ENCODE peak calls at places on chromosomes 6 and 20, in four cellular contexts. B, A, N and V are unnamed samples. For H3K4me1, the result is how much of the 10 kb centered on the place peaks cover.

GRCh38 chr6:70684794-70685493 is 17.3 kb downstream of the SMAP1 start:
- DNase-seq in B (no peak), A (no peak), N (no peak), V (peak)

GRCh38 chr6:149246691-149247384 is 70.7 kb upstream of the TAB2 start:
- DNase-seq in B (peak), A (no peak), N (no peak), V (no peak)

GRCh38 chr20:840858-841567 is 7.5 kb downstream of the FAM110A start:
- DNase-seq in B (no peak), A (peak), N (peak), V (peak)

GRCh38 chr6:91276315-91276714 is 689.4 kb upstream of the MAP3K7 start:
- DNase-seq in B (peak), A (no peak), N (no peak), V (no peak)

GRCh38 chr20:50731930-50732690 is 730 bp downstream of the PARD6B start:
- DNase-seq in B (peak), A (no peak), N (no peak), V (no peak)

GRCh38 chr6:159212026-159212425 is 42.8 kb downstream of the FNDC1 start:
- DNase-seq in B (no peak), A (no peak), N (no peak), V (no peak)

GRCh38 chr6:88449770-88450169 is 283.6 kb upstream of the CNR1 start:
- DNase-seq in B (no peak), A (no peak), N (no peak), V (no peak)

GRCh38 chr6:131205891-131206290 is 70.6 kb downstream of the AKAP7 start:
- DNase-seq in B (no peak), A (no peak), N (no peak), V (no peak)

GRCh38 chr20:41158082-41158625 is 20.8 kb downstream of the PLCG1 start:
- DNase-seq in B (no peak), A (no peak), N (no peak), V (no peak)
- H3K4me1 ChIP-seq in B (under half), A (half or more), N (under half), V (under half)

GRCh38 chr6:166997348-166997747 is 1.8 kb upstream of the CEP43 start:
- DNase-seq in B (no peak), A (no peak), N (no peak), V (no peak)
- H3K4me3 ChIP-seq in B (peak), A (no peak), N (no peak), V (no peak)

GRCh38 chr20:19448632-19449031 is 236.2 kb downstream of the SLC24A3 start:
- DNase-seq in B (no peak), A (no peak), N (no peak), V (no peak)
- H3K4me1 ChIP-seq in B (under half), A (under half), N (under half), V (under half)

DNA sequence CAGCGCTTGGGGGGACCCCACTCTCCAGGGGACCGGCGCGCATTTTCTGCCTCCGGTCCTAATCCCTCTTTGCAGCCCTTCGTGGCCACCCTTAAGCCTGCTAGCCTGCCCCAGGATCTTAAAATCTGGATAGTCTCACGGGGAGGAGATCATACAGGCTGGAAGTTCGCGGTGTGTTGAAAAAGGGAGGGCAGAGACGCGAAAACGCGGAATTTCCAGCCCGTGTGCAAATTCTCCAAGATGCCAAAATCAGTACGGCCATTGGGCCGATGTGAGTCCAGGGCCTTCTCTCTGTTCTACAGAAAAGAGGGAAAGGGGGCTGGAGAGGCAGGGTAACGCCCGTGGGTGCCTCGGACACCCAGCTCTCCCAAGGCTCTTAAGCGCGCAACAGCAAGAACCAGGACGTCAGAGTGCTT is 9.4 kb downstream of the NR2E1 start:
- DNase-seq in B (no peak), A (no peak), N (no peak), V (no peak)
- H3K4me3 ChIP-seq in B (no peak), A (peak), N (peak), V (no peak)

DNA sequence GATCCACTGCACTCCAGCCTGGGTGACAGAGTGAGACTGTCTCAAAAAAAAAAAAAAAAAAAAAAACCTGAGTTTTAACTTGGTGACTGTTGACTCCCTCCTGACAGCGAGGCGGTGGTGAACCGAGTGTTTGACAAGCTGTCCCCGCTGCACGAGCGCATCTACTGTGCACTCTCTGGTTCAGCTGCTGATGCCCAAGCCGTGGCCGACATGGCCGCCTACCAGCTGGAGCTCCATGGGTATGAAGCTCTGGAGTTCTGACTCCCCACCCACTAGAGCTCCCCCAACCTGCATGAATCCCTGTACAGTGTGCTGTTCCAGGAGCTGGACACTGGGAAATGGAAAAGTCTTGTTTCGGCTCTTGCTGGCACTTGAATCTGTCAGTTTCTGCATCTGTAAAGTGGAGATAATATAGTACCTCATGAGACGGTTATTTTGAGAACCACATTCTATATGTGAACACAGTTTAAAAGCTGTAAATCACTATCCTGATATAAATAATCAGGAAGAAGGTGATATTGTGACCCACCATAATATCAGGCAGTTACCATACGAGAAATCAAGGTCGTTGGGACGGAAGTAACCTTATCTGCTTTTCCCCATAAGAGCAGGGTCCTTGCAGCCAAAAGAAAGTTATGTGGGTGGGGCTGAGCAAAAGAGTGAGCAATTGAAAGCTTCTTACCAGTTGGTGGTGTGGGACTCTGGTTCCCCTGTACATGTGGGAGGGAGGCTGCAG is 3.3 kb downstream of the PSMB9 start:
- DNase-seq in B (no peak), A (no peak), N (no peak), V (no peak)
- H3K4me1 ChIP-seq in B (under half), A (under half), N (under half), V (under half)

DNA sequence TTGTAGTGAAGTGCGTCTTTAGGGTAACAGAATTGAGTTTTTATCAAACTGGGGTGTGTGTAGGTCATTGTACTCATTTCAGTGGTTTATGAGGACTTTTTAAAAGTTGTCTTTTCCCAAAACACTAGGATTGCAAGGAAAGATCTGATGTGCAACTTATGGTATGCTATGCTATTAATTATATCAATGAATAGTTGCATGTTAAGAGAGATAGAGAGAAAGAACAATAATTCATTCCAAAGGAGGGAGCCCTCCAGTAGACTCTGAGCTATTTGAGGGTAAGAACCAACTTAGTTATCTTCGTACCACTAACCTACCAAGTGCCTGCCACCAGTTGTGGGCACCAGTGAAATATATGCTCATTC is 117.1 kb downstream of the RNF144B start:
- DNase-seq in B (no peak), A (no peak), N (no peak), V (no peak)
- H3K4me3 ChIP-seq in B (no peak), A (no peak), N (no peak), V (no peak)

DNA sequence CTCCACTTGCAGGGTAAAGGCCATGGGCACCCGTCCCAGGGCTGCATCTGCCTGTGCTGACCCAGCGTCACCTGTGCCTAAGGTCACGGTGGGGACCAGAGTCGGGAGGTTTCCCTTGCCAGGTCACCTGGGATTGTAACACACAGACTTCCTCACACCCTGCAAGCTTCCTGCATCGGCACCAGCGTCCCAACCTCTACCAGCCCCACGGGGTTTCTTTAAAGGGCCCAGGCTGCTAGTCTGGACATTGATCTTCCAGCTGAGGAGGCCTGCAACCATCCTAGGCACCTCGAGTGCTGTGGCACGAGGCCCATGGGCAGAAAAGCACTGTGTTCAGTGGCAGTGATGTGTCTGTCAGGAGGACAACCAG is 12.6 kb downstream of the ACSS1 start:
- DNase-seq in B (no peak), A (peak), N (peak), V (peak)
- H3K4me1 ChIP-seq in B (under half), A (half or more), N (half or more), V (half or more)

GRCh38 chr20:17936306-17936790 is 32.2 kb downstream of the SNX5 start:
- DNase-seq in B (no peak), A (no peak), N (no peak), V (no peak)
- H3K4me3 ChIP-seq in B (no peak), A (no peak), N (no peak), V (no peak)

GRCh38 chr6:53107091-53107490 is 41.5 kb downstream of the GCM1 start:
- DNase-seq in B (no peak), A (no peak), N (no peak), V (no peak)

GRCh38 chr6:53111865-53112264 is 36.8 kb downstream of the GCM1 start:
- DNase-seq in B (peak), A (no peak), N (no peak), V (no peak)

GRCh38 chr6:53112404-53112803 is 36.2 kb downstream of the GCM1 start:
- DNase-seq in B (peak), A (peak), N (peak), V (peak)

GRCh38 chr6:53112871-53113270 is 35.8 kb downstream of the GCM1 start:
- DNase-seq in B (no peak), A (no peak), N (peak), V (no peak)

DNA sequence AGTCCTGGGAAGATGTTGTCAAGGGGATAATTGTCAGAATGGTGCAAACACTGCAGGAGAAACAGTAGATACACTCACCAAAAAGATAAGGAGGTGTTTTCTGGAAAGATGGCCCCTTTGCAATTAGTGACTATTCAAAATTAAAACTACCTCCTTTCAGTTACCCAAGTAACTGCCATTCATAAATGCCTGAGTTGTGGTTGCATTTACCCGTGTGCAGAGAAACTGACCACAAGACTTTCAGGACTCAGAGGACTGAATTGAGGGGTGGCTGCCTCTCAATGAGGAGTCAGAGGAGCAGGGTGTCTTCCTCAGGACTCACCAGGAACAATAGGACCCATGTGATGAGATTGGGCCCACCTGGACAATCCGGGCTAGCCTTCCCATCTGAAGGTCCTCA is 39.0 kb downstream of the GCM1 start:
- DNase-seq in B (peak), A (no peak), N (no peak), V (no peak)
- H3K4me1 ChIP-seq in B (under half), A (under half), N (under half), V (under half)